ENCODE peak calls at places on chromosome 10, in four cellular contexts. V is K562, I is GM12878, D is H1. G is an unnamed sample. For H4K20me1, the result is how much of the 10 kb centered on the place peaks cover.

GRCh38 chr10:129875993-129876727 is 87.9 kb downstream of the EBF3 start:
- DNase-seq in V (no peak), I (no peak), D (no peak), G (no peak)

GRCh38 chr10:96276831-96277230 is 5.5 kb upstream of the BLNK start:
- DNase-seq in V (no peak), I (no peak), D (no peak), G (no peak)

GRCh38 chr10:77866598-77866997 is 60.0 kb downstream of the DLG5 start:
- DNase-seq in V (no peak), I (no peak), D (no peak), G (no peak)

GRCh38 chr10:19097151-19097550 is 48.5 kb downstream of the MALRD1 start:
- DNase-seq in V (no peak), I (no peak), D (no peak), G (no peak)

GRCh38 chr10:49139000-49139865 is 5.4 kb upstream of the FAM170B start:
- DNase-seq in V (no peak), I (no peak), D (no peak), G (no peak)

GRCh38 chr10:34299105-34299611 is 515.9 kb downstream of the PARD3 start:
- DNase-seq in V (no peak), I (no peak), D (no peak), G (no peak)

GRCh38 chr10:104736006-104736405 is 94.9 kb downstream of the SORCS3 start:
- DNase-seq in V (no peak), I (no peak), D (no peak), G (peak)

GRCh38 chr10:73799899-73800559 is 11.4 kb downstream of the NDST2 start:
- DNase-seq in V (no peak), I (no peak), D (no peak), G (no peak)

GRCh38 chr10:61899663-61899996 is 1.9 kb upstream of the ARID5B start:
- DNase-seq in V (no peak), I (no peak), D (no peak), G (no peak)

GRCh38 chr10:36608251-36608650 is 517.1 kb upstream of the ANKRD30A start:
- DNase-seq in V (no peak), I (no peak), D (no peak), G (no peak)

GRCh38 chr10:70647086-70647485 is 25.2 kb upstream of the ADAMTS14 start:
- DNase-seq in V (no peak), I (no peak), D (no peak), G (no peak)

GRCh38 chr10:89576022-89576421 is 40.6 kb upstream of the SLC16A12 start:
- DNase-seq in V (no peak), I (no peak), D (no peak), G (no peak)

DNA sequence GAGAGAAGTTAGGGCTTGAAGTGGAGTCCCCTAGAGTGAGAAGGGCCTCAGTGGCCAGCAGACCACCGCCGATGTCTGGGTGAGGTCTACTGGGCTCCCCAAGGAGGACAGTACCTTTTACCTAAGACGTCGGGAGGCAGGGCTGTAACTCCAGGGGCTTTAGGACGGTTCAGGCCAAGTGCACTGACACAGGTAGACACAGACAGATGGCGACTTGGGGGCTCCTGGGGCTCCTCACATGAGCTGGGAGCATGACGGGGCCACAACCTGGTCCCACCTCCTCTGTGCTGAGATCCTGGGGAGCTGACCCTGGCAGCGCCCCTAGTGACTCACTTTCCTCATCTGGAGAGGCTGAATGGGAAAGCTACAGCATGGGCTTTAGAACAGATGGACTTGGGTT is 4.6 kb upstream of the COMTD1 start:
- DNase-seq in V (no peak), I (no peak), D (no peak), G (no peak)
- H4K20me1 ChIP-seq in V (under half), I (under half), D (under half), G (under half)

GRCh38 chr10:98267894-98268693 is at the start of gene LOXL4:
- DNase-seq in V (peak), I (no peak), D (no peak), G (peak)

GRCh38 chr10:98268694-98269386 is 846 bp upstream of the LOXL4 start:
- DNase-seq in V (peak), I (no peak), D (no peak), G (no peak)

GRCh38 chr10:98270026-98270740 is 2.2 kb upstream of the LOXL4 start:
- DNase-seq in V (peak), I (no peak), D (no peak), G (no peak)

GRCh38 chr10:98270786-98271185 is 2.8 kb upstream of the LOXL4 start:
- DNase-seq in V (no peak), I (no peak), D (no peak), G (no peak)

GRCh38 chr10:98269435-98269912 is 1.5 kb upstream of the LOXL4 start:
- DNase-seq in V (no peak), I (no peak), D (no peak), G (peak)
- TF ChIP-seq GABPA in V (no peak), I (no peak), D (no peak), G (no peak)

DNA sequence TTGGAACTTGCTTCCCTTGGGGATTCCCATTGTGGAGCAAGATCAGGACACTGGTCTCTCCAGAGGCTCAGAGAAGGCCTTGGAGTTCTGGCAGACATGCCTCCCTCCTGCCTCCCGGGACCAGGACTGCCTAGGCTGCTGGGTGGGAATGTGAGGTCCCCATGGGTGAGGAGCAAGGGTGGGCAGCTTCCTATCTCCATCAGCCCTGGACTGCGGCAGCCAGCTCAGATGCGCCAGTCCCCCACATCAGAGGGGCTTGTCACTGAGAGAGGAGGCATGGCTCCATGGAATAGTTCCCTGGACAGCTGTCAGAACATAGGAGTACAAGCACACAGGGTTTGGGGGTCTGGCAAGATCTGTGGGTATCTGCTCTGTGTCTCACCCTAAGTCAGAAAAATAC is 17.3 kb downstream of the GPR26 start:
- DNase-seq in V (no peak), I (no peak), D (no peak), G (no peak)
- TF ChIP-seq CHD2 in V (no peak), I (no peak), D (no peak), G (no peak)

GRCh38 chr10:131973160-131973951 is 8.4 kb downstream of the BNIP3 start:
- DNase-seq in V (no peak), I (no peak), D (no peak), G (no peak)

GRCh38 chr10:131977323-131978096 is 4.2 kb downstream of the BNIP3 start:
- DNase-seq in V (no peak), I (no peak), D (no peak), G (no peak)

GRCh38 chr10:131975003-131975402 is 6.7 kb downstream of the BNIP3 start:
- DNase-seq in V (no peak), I (no peak), D (no peak), G (no peak)

GRCh38 chr10:131974034-131974817 is 7.5 kb downstream of the BNIP3 start:
- DNase-seq in V (no peak), I (no peak), D (no peak), G (no peak)

GRCh38 chr10:131975796-131976195 is 5.9 kb downstream of the BNIP3 start:
- DNase-seq in V (no peak), I (no peak), D (no peak), G (no peak)
- H4K20me1 ChIP-seq in V (half or more), I (under half), D (under half), G (half or more)

DNA sequence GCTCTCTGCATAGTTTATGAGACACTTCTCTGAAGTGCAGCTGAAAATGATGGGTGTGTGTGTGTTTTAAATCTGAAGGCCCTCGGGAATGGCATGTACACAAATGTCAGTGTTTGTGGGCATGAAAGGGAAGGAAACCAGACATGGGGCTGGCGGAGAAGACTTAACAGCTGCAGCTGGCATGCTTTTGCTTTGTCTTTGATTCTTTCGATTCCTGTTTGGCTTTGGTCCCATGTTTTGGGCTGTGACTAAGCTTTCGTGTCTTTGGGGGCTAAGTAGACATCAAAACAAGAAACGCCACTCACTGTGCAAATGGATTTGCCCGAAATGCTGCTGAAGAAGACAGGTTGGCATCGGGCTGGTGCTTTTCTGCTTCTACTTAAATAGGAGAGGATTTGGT is 179.3 kb downstream of the PFKFB3 start:
- DNase-seq in V (no peak), I (peak), D (no peak), G (no peak)
- TF ChIP-seq GABPA in V (no peak), I (no peak), D (no peak), G (no peak)

GRCh38 chr10:102020938-102021337 is 35.0 kb downstream of the ARMH3 start:
- DNase-seq in V (no peak), I (no peak), D (no peak), G (no peak)

GRCh38 chr10:102017295-102017694 is 38.7 kb downstream of the ARMH3 start:
- DNase-seq in V (no peak), I (no peak), D (no peak), G (no peak)

GRCh38 chr10:102016416-102016815 is 39.6 kb downstream of the ARMH3 start:
- DNase-seq in V (no peak), I (no peak), D (no peak), G (no peak)
- TF ChIP-seq CHD2 in V (no peak), I (no peak), D (no peak), G (no peak)

G was measured in SK-N-SH.